ENCODE peak calls at places on chromosomes 1 and 21, in seven cellular contexts. J, R, C, O, Z, D and W are unnamed samples.

GRCh38 chr1:230778916-230779590 is 31.9 kb downstream of the CAPN9 start:
- DNase-seq in C (no peak), R (no peak), D (no peak), J (no peak), Z (no peak), O (no peak), W (no peak)

GRCh38 chr1:14304381-14304865 is 294.1 kb upstream of the KAZN start:
- DNase-seq in O (no peak), Z (no peak), C (no peak), D (no peak), J (no peak), R (no peak), W (no peak)

GRCh38 chr1:199302554-199302953 is 663.7 kb downstream of the PTPRC start:
- DNase-seq in J (no peak), D (no peak), Z (no peak), R (no peak), C (no peak), O (no peak), W (no peak)

GRCh38 chr1:23122023-23122738 is 46.5 kb downstream of the LUZP1 start:
- DNase-seq in R (no peak), C (no peak), Z (peak; percentile 18), J (no peak), O (no peak), D (no peak), W (no peak)

GRCh38 chr21:45320261-45320990 is 32.7 kb upstream of the POFUT2 start:
- DNase-seq in R (no peak), C (no peak), D (peak; percentile 29), J (no peak), Z (peak; percentile 19), O (no peak), W (no peak)

GRCh38 chr1:197469620-197470210 is 201.7 kb downstream of the CRB1 start:
- DNase-seq in O (no peak), C (no peak), R (no peak), D (no peak), J (no peak), Z (no peak), W (no peak)

GRCh38 chr1:81999364-81999763 is 198.6 kb downstream of the ADGRL2 start:
- DNase-seq in J (no peak), D (no peak), Z (no peak), C (no peak), R (no peak), O (no peak), W (no peak)

GRCh38 chr1:200938955-200939354 is 44.3 kb downstream of the INAVA start:
- DNase-seq in C (no peak), R (peak; percentile 6), J (no peak), O (no peak), Z (no peak), D (no peak), W (no peak)

GRCh38 chr1:174836543-174836942 is 163.2 kb upstream of the CACYBP start:
- DNase-seq in D (no peak), O (no peak), J (no peak), R (no peak), C (no peak), Z (no peak), W (no peak)

GRCh38 chr1:228463559-228464455 is 23.4 kb upstream of the RNF187 start:
- DNase-seq in R (no peak), C (peak; percentile 57), J (no peak), D (no peak), O (no peak), Z (peak; percentile 48), W (no peak)

GRCh38 chr1:90706437-90707362 is 10.4 kb downstream of the BARHL2 start:
- DNase-seq in J (no peak), O (no peak), R (no peak), C (no peak), Z (peak; percentile 64), D (no peak), W (no peak)

GRCh38 chr1:209398330-209398991 is 185.1 kb upstream of the CAMK1G start:
- DNase-seq in J (no peak), C (peak; percentile 66), O (no peak), D (no peak), R (no peak), Z (peak; percentile 40), W (no peak)

GRCh38 chr1:232435746-232436145 is 194.2 kb downstream of the SIPA1L2 start:
- DNase-seq in J (no peak), D (peak; percentile 46), R (no peak), O (no peak), C (no peak), Z (no peak), W (no peak)